ENCODE peak calls at places on chromosomes 3 and 15, in nine cellular contexts. D, H, Z, M, U, W, A, O and N are unnamed samples.
A peak's percentile ranks its signal among the peaks of the same experiment; 100 is the strongest.

GRCh38 chr3:181567446-181568075 is 144.2 kb upstream of the SOX2 start:
- DNase-seq in U (no peak), D (no peak), M (no peak), H (no peak), W (no peak), O (no peak), Z (no peak), A (no peak), N (no peak)

GRCh38 chr15:81105521-81105920 is 28.5 kb upstream of the CFAP161 start:
- DNase-seq in A (peak; percentile 25), U (no peak), O (no peak), D (no peak), Z (no peak), W (no peak), M (no peak), H (no peak), N (no peak)

GRCh38 chr15:78750566-78750965 is 60.7 kb downstream of the ADAMTS7 start:
- DNase-seq in H (no peak), M (no peak), A (peak; percentile 24), U (no peak), Z (no peak), W (no peak), O (no peak), D (no peak), N (no peak)

GRCh38 chr15:79990997-79991334 is 20.0 kb upstream of the BCL2A1 start:
- DNase-seq in H (no peak), D (no peak), Z (no peak), M (no peak), U (no peak), W (no peak), A (no peak), O (no peak), N (no peak)

GRCh38 chr15:90191795-90192494 is 9.2 kb upstream of the SEMA4B start:
- DNase-seq in O (no peak), Z (peak; percentile 96), W (peak; percentile 56), U (peak; percentile 10), A (peak; percentile 17), M (no peak), D (peak; percentile 70), H (no peak), N (no peak)

GRCh38 chr15:62135532-62136134 is 29.5 kb downstream of the C2CD4B start:
- DNase-seq in O (no peak), H (no peak), A (no peak), U (no peak), Z (no peak), M (no peak), D (no peak), W (no peak), N (no peak)

GRCh38 chr15:90427185-90427584 is 39.1 kb downstream of the IQGAP1 start:
- DNase-seq in U (no peak), A (no peak), W (no peak), D (no peak), Z (no peak), M (no peak), H (no peak), O (no peak), N (no peak)

GRCh38 chr3:111311709-111312235 is 230.2 kb upstream of the CD96 start:
- DNase-seq in Z (no peak), A (no peak), D (no peak), O (no peak), H (no peak), W (no peak), M (peak; percentile 41), U (no peak), N (no peak)

GRCh38 chr3:69739204-69740102 is at the start of gene MITF:
- DNase-seq in Z (peak; percentile 89), D (peak; percentile 3), W (peak; percentile 62), O (peak; percentile 55), U (no peak), H (no peak), A (peak; percentile 98), M (no peak), N (peak; percentile 93)

GRCh38 chr15:33029247-33029646 is 165.3 kb downstream of the FMN1 start:
- DNase-seq in A (peak; percentile 18), O (no peak), M (no peak), H (no peak), Z (no peak), D (no peak), U (no peak), W (no peak), N (no peak)

GRCh38 chr15:100901702-100902435 is 17.3 kb upstream of the LRRK1 start:
- DNase-seq in A (peak; percentile 57), U (no peak), O (no peak), H (no peak), D (no peak), M (no peak), Z (peak; percentile 36), W (no peak), N (no peak)

GRCh38 chr15:52256930-52257733 is 38.5 kb downstream of the MYO5C start:
- DNase-seq in A (no peak), U (no peak), Z (no peak), H (no peak), W (no peak), M (no peak), D (no peak), O (no peak), N (no peak)

GRCh38 chr15:99084965-99085364 is 19.9 kb upstream of the SYNM start:
- DNase-seq in O (no peak), W (no peak), A (no peak), M (no peak), U (no peak), H (no peak), D (no peak), Z (no peak), N (no peak)

GRCh38 chr15:46365612-46366011 is 730.8 kb downstream of the SQOR start:
- DNase-seq in H (no peak), U (no peak), M (no peak), W (no peak), A (peak; percentile 44), O (no peak), D (no peak), Z (no peak), N (no peak)

GRCh38 chr15:97023131-97023844 is 692.8 kb downstream of the NR2F2 start:
- DNase-seq in H (no peak), D (no peak), A (no peak), M (no peak), U (no peak), Z (no peak), W (no peak), O (no peak), N (no peak)

GRCh38 chr3:56737001-56737400 is 53.9 kb upstream of the TASOR start:
- DNase-seq in A (no peak), D (no peak), O (no peak), W (no peak), U (no peak), H (no peak), M (no peak), Z (no peak), N (no peak)

GRCh38 chr3:29012011-29012410 is 268.9 kb upstream of the RBMS3 start:
- DNase-seq in W (no peak), O (no peak), Z (no peak), U (no peak), A (no peak), M (no peak), D (no peak), H (no peak), N (no peak)

GRCh38 chr3:46970391-46971091 is 6.0 kb downstream of the CCDC12 start:
- DNase-seq in H (no peak), U (no peak), W (no peak), M (no peak), Z (peak; percentile 73), D (no peak), A (no peak), O (no peak), N (no peak)

GRCh38 chr15:85825719-85826118 is 31.0 kb upstream of the KLHL25 start:
- DNase-seq in D (no peak), A (no peak), Z (no peak), M (no peak), W (no peak), O (no peak), U (no peak), H (no peak), N (no peak)

GRCh38 chr15:82950295-82950694 is 2.2 kb downstream of the HOMER2 start:
- DNase-seq in D (no peak), O (no peak), U (no peak), Z (no peak), W (no peak), H (no peak), M (no peak), A (no peak), N (no peak)

GRCh38 chr3:28982906-28983305 is 298.0 kb upstream of the RBMS3 start:
- DNase-seq in U (no peak), O (no peak), A (no peak), M (no peak), W (no peak), Z (no peak), D (no peak), H (no peak), N (no peak)

GRCh38 chr3:146273721-146274407 is 23.0 kb upstream of the PLSCR4 start:
- DNase-seq in U (no peak), O (no peak), M (no peak), A (no peak), D (no peak), W (no peak), Z (no peak), H (no peak), N (no peak)

GRCh38 chr15:45714501-45715488 is 80.0 kb downstream of the SQOR start:
- DNase-seq in U (no peak), O (peak; percentile 10), A (peak; percentile 58), M (peak; percentile 37), D (peak; percentile 9), W (peak; percentile 66), Z (peak; percentile 59), H (no peak), N (peak; percentile 48)

GRCh38 chr15:73996939-73997338 is 2.4 kb downstream of the PML start:
- DNase-seq in U (no peak), Z (no peak), O (no peak), A (peak; percentile 51), W (peak; percentile 51), D (no peak), M (peak; percentile 79), H (no peak), N (no peak)

GRCh38 chr15:64152507-64153387 is 1.2 kb downstream of the SNX22 start:
- DNase-seq in A (no peak), D (no peak), Z (peak; percentile 44), W (peak; percentile 16), M (no peak), O (no peak), U (no peak), H (no peak), N (no peak)

GRCh38 chr3:161672478-161672877 is 175.9 kb downstream of the OTOL1 start:
- DNase-seq in D (no peak), H (no peak), Z (no peak), W (no peak), O (no peak), U (no peak), M (no peak), A (no peak), N (no peak)

GRCh38 chr3:177557561-177557960 is 360.3 kb upstream of the TBL1XR1 start:
- DNase-seq in M (no peak), O (no peak), D (no peak), H (no peak), U (no peak), Z (no peak), A (no peak), W (no peak), N (no peak)

GRCh38 chr3:133841196-133841595 is 35.6 kb downstream of the SRPRB start:
- DNase-seq in W (no peak), H (no peak), O (no peak), U (no peak), A (no peak), M (no peak), D (no peak), Z (no peak), N (no peak)

GRCh38 chr15:39804026-39804425 is 21.4 kb upstream of the FSIP1 start:
- DNase-seq in W (no peak), Z (no peak), O (no peak), M (no peak), H (no peak), U (no peak), D (no peak), A (peak; percentile 19), N (no peak)

GRCh38 chr15:68200016-68200861 is 4.9 kb downstream of the CALML4 start:
- DNase-seq in M (no peak), O (no peak), U (no peak), W (no peak), Z (no peak), A (no peak), H (no peak), D (no peak), N (no peak)